ENCODE peak calls at places on chromosomes 2 and 18, in six cellular contexts. T is Panc1, F is fibroblast of lung, U is cardiac muscle cell, W is fibroblast of the aortic adventitia, C is A549. V is an unnamed sample.

GRCh38 chr2:233349005-233349998 is 5.0 kb upstream of the DGKD start:
- DNase-seq in U (no peak), W (no peak), T (no peak), F (no peak), C (no peak), V (no peak)

GRCh38 chr2:149743842-149744468 is 156.4 kb upstream of the MMADHC start:
- DNase-seq in W (peak; percentile 90), C (no peak), T (no peak), U (peak; percentile 84), F (peak; percentile 96), V (peak; percentile 89)

GRCh38 chr2:12452211-12452610 is 264.5 kb upstream of the TRIB2 start:
- DNase-seq in W (peak; percentile 27), C (no peak), T (no peak), F (peak; percentile 61), U (peak; percentile 61), V (peak; percentile 65)

GRCh38 chr2:160918909-160919503 is 241.2 kb upstream of the TANK start:
- DNase-seq in C (peak; percentile 20), T (no peak), U (peak; percentile 87), F (peak; percentile 35), W (peak; percentile 65), V (peak; percentile 55)

GRCh38 chr2:64021578-64021977 is 2.4 kb upstream of the VPS54 start:
- DNase-seq in U (peak; percentile 13), W (no peak), T (no peak), C (no peak), F (no peak), V (no peak)

GRCh38 chr2:239225921-239226561 is 174.8 kb downstream of the HDAC4 start:
- DNase-seq in U (peak; percentile 86), T (no peak), F (peak; percentile 81), C (no peak), W (peak; percentile 94), V (peak; percentile 77)

GRCh38 chr2:19776941-19777514 is 124.8 kb downstream of the TTC32 start:
- DNase-seq in W (peak; percentile 49), U (no peak), T (no peak), C (no peak), F (no peak), V (no peak)

GRCh38 chr2:139156730-139157129 is 376.5 kb upstream of the NXPH2 start:
- DNase-seq in T (no peak), F (no peak), W (no peak), U (no peak), C (no peak), V (no peak)

GRCh38 chr2:215831296-215831913 is 181.9 kb downstream of the MREG start:
- DNase-seq in W (peak; percentile 96), T (no peak), F (peak; percentile 65), U (peak; percentile 95), C (no peak), V (no peak)

GRCh38 chr2:17740203-17740602 is 13.4 kb downstream of the SMC6 start:
- DNase-seq in U (no peak), C (no peak), T (no peak), F (no peak), W (no peak), V (no peak)

GRCh38 chr18:79543861-79544385 is 135.7 kb upstream of the CTDP1 start:
- DNase-seq in W (no peak), C (no peak), F (no peak), T (no peak), U (no peak), V (no peak)

GRCh38 chr2:207467716-207468347 is 61.9 kb upstream of the CREB1 start:
- DNase-seq in T (no peak), W (peak; percentile 83), C (no peak), U (peak; percentile 73), F (peak; percentile 87), V (peak; percentile 80)

GRCh38 chr2:226758886-226759660 is 40.5 kb downstream of the IRS1 start:
- DNase-seq in T (no peak), F (peak; percentile 76), C (no peak), U (peak; percentile 66), W (peak; percentile 81), V (peak; percentile 78)

GRCh38 chr2:238872628-238873400 is 24.9 kb downstream of the TWIST2 start:
- DNase-seq in U (no peak), T (no peak), F (no peak), C (no peak), W (no peak), V (no peak)

GRCh38 chr18:24544141-24544498 is 83.7 kb downstream of the HRH4 start:
- DNase-seq in T (no peak), U (peak; percentile 44), C (peak; percentile 11), W (peak; percentile 43), F (no peak), V (peak; percentile 5)
- TF ChIP-seq CTCF in T (peak; percentile 71), U (peak; percentile 30), C (peak; percentile 59), W (peak; percentile 19), F (peak; percentile 25), V (peak; percentile 28)

DNA sequence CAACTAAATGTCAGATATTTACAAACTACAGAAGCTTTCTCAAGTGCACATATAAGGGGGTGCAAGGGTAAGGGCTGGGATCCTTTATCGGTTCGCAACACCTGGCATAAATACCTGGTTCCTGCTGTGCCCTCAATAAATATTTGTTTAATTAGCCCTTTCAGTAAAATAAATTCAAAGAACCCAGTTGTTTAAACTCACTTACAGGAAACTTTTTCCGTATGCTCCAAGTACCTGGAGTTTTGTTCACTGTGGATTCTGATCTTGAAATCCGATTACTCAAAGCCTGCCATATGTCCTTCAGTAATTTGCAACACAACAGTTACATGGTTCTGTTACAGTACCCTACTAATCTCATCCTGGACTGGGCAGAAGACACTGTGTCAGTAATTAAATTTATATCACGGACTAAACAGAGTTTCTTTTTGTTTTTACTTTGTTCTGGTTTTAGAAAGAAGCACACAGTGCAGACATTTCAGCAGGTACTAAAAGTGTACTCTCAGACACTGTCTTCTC is 36.9 kb downstream of the TBC1D8 start:
- DNase-seq in W (no peak), C (no peak), F (no peak), U (no peak), T (no peak), V (no peak)
- H3K4me3 ChIP-seq in W (no peak overlapping the region), C (no peak overlapping the region), F (no peak overlapping the region), U (no peak overlapping the region), T (peak overlapping the region; percentile 30), V (no peak overlapping the region)

GRCh38 chr2:27320958-27321543 is 1.8 kb downstream of the MPV17 start:
- DNase-seq in U (peak; percentile 97), W (peak; percentile 98), F (peak; percentile 98), C (peak; percentile 96), T (peak; percentile 95), V (peak; percentile 97)
- TF ChIP-seq CTCF in U (peak; percentile 69), W (peak; percentile 73), F (peak; percentile 53), C (peak; percentile 59), T (no peak), V (peak; percentile 68)

GRCh38 chr2:231199219-231199618 is 788 bp downstream of the ARMC9 start:
- DNase-seq in C (no peak), U (peak; percentile 35), W (peak; percentile 78), T (no peak), F (peak; percentile 73), V (peak; percentile 49)

GRCh38 chr2:231200805-231201474 is 2.5 kb downstream of the ARMC9 start:
- DNase-seq in F (peak; percentile 86), U (peak; percentile 50), T (no peak), W (peak; percentile 83), C (no peak), V (peak; percentile 74)

GRCh38 chr2:231204146-231204545 is 5.7 kb downstream of the ARMC9 start:
- DNase-seq in T (no peak), F (no peak), W (no peak), U (no peak), C (no peak), V (no peak)

GRCh38 chr2:231203087-231203486 is 4.7 kb downstream of the ARMC9 start:
- DNase-seq in C (no peak), T (no peak), F (no peak), U (no peak), W (no peak), V (no peak)

DNA sequence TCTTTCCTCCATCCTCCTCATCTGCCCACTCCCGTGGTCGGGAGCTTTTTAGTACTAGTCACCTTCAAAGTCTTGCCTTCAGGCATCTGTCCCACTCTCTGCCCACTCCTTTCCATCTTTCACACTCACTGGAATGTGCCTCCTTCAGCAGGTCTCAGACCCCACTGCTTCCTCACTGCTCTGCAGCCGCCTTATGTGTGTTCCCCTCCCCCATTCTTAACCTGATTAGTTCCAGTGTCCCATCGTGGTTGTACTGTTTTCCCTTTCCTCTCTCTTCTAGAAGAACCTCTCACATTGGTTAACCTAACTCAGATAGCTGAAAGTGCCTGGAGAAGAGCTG is 3.0 kb downstream of the ARMC9 start:
- DNase-seq in W (no peak), C (no peak), T (no peak), U (no peak), F (peak; percentile 42), V (no peak)
- H3K4me3 ChIP-seq in W (peak overlapping the region; percentile 56), C (no peak overlapping the region), T (no peak overlapping the region), U (no peak overlapping the region), F (no peak overlapping the region), V (no peak overlapping the region)

GRCh38 chr2:106107509-106108131 is 86.5 kb downstream of the UXS1 start:
- DNase-seq in F (peak; percentile 56), W (peak; percentile 42), C (no peak), T (no peak), U (no peak), V (peak; percentile 19)
- TF ChIP-seq CTCF in F (no peak), W (no peak), C (no peak), T (no peak), U (no peak), V (no peak)

DNA sequence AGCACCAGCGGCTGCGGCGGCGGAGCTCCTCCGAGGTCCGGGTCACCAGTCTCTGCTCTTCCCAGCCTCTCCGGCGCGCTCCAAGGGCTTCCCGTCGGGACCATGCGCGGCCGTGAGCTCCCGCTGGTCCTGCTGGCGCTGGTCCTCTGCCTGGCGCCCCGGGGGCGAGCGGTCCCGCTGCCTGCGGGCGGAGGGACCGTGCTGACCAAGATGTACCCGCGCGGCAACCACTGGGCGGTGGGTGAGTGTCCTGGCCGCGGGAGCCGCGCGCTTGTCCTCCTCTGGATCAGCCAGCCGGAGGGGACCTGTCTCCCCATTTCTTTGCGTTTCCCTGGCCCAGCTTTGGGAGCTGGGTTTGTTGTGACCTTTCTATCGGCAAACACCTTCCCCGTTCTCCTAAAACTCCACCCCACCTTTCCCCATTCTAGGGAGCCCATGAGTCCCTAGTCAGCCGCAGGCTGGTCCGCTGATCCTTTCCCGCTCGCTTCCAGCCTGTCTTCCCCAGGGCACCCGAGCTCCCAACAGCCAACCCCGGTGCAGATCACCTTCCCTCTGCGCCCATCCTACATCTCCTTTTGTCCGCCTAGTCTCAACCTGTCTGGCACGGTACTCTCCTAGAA is 316 bp downstream of the GRP start:
- DNase-seq in W (no peak), T (no peak), F (no peak), U (no peak), C (no peak), V (peak; percentile 3)
- H3K4me3 ChIP-seq in W (no peak overlapping the region), T (no peak overlapping the region), F (no peak overlapping the region), U (peak overlapping the region; percentile 19), C (no peak overlapping the region), V (no peak overlapping the region)

GRCh38 chr2:31823558-31823957 is 187.2 kb downstream of the MEMO1 start:
- DNase-seq in U (no peak), W (no peak), C (no peak), F (no peak), T (no peak), V (no peak)

GRCh38 chr2:31822587-31822986 is 188.2 kb downstream of the MEMO1 start:
- DNase-seq in C (no peak), T (no peak), F (no peak), W (no peak), U (no peak), V (no peak)
- TF ChIP-seq CTCF in C (no peak), T (no peak), F (no peak), W (no peak), U (no peak), V (no peak)

GRCh38 chr18:36075862-36076587 is 8.7 kb upstream of the RPRD1A start:
- DNase-seq in F (peak; percentile 60), C (no peak), T (peak; percentile 33), U (peak; percentile 85), W (peak; percentile 45), V (peak; percentile 25)
- H3K4me3 ChIP-seq in F (no peak overlapping the region), C (no peak overlapping the region), T (no peak overlapping the region), U (no peak overlapping the region), W (no peak overlapping the region), V (no peak overlapping the region)

V was measured in astrocyte of the spinal cord.